ENCODE peak calls at places on chromosome 20, in five cellular contexts. T, P, J, M and K are unnamed samples.

GRCh38 chr20:20273281-20273680 is 94.6 kb upstream of the INSM1 start:
- DNase-seq in T (no peak), P (peak; percentile 54), J (no peak), M (no peak), K (no peak)

GRCh38 chr20:2470051-2470431 is 548 bp downstream of the SNRPB start:
- DNase-seq in J (peak; percentile 54), M (peak; percentile 62), P (peak; percentile 48), T (peak; percentile 69), K (no peak)

GRCh38 chr20:41178904-41179432 is 41.6 kb downstream of the PLCG1 start:
- DNase-seq in P (no peak), J (no peak), T (no peak), M (peak; percentile 46), K (peak; percentile 29)

GRCh38 chr20:53959849-53960585 is 110.4 kb downstream of the BCAS1 start:
- DNase-seq in J (peak; percentile 31), T (no peak), M (peak; percentile 50), P (peak; percentile 27), K (no peak)

GRCh38 chr20:40336530-40336929 is 352.5 kb downstream of the MAFB start:
- DNase-seq in J (no peak), T (no peak), M (no peak), P (no peak), K (no peak)

GRCh38 chr20:3710703-3711417 is 1.5 kb downstream of the SIGLEC1 start:
- DNase-seq in T (no peak), J (no peak), M (peak; percentile 64), P (peak; percentile 61), K (peak; percentile 81)

GRCh38 chr20:40279390-40279789 is 409.6 kb downstream of the MAFB start:
- DNase-seq in J (no peak), T (no peak), M (peak; percentile 82), P (no peak), K (no peak)

GRCh38 chr20:61810709-61811565 is 254.7 kb downstream of the TAF4 start:
- DNase-seq in P (no peak), M (no peak), T (no peak), J (no peak), K (no peak)

GRCh38 chr20:62755817-62756724 is 40.2 kb upstream of the MRGBP start:
- DNase-seq in P (no peak), J (no peak), T (no peak), M (no peak), K (no peak)

GRCh38 chr20:23141016-23141415 is 54.9 kb upstream of the CD93 start:
- DNase-seq in P (no peak), T (peak; percentile 60), J (no peak), M (no peak), K (peak; percentile 43)

GRCh38 chr20:18585134-18585533 is 2.7 kb upstream of the DTD1 start:
- DNase-seq in P (peak; percentile 45), M (peak; percentile 65), J (peak; percentile 22), T (no peak), K (no peak)

GRCh38 chr20:39954585-39954984 is 734.5 kb downstream of the MAFB start:
- DNase-seq in P (no peak), T (no peak), M (no peak), J (no peak), K (no peak)

GRCh38 chr20:19778404-19778803 is 20.3 kb downstream of the RIN2 start:
- DNase-seq in M (no peak), T (no peak), P (no peak), J (no peak), K (no peak)

GRCh38 chr20:47019106-47019824 is 124.6 kb downstream of the EYA2 start:
- DNase-seq in T (no peak), P (no peak), M (peak; percentile 67), J (peak; percentile 39), K (no peak)

GRCh38 chr20:20492521-20493334 is 124.8 kb downstream of the INSM1 start:
- DNase-seq in P (no peak), J (peak; percentile 70), M (peak; percentile 22), T (no peak), K (no peak)

GRCh38 chr20:22462975-22463914 is 121.1 kb downstream of the FOXA2 start:
- DNase-seq in P (peak; percentile 76), J (no peak), M (peak; percentile 8), T (no peak), K (no peak)

GRCh38 chr20:10924628-10925266 is 250.9 kb upstream of the JAG1 start:
- DNase-seq in J (peak; percentile 86), P (peak; percentile 84), M (peak; percentile 56), T (no peak), K (no peak)

DNA sequence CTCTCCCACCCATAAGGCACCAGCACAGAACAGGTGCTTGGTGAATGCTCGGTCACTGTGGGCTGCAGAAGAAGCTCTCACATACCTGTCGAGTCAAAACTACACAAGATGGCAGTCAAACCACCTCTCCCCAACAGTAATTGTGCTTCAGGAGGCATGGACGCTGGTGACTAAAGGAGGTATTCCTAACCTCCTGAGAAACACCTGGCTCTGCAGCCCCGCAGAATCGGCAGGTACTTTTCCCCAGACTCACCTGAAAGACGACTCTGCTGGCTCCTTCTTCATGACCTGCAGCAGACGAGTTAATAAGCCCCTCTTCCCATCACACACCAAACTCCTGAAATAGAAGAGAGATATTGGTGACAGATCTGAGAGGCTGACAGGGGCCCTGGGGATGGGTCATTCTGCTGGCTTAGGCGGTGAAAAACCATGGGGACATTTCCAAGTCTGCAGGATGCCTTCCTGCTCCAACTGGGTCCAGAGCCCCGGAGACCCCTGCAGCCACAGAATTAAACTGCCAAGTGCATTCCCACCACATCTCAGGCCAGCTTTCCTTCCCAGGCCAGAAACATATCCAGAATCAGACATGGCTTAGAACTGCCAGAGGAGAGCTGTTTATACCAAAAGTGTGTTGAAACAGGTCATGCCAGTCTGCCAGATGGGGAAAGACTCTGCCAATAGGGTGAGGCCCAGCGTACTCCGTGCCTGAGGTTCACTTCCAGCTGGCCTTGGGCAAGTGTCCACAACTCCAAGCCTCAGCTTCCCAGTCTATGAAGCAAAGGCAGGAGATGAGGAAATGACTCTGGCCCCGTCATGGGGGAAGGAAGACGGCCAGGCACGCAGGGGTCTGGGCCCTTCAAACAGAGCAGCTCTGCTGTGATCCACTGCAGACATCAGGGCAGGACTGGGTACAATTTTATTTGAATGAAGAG is 53.0 kb downstream of the MYH7B start:
- DNase-seq in M (no peak), J (no peak), P (no peak), T (peak; percentile 78), K (no peak)
- H3K36me3 ChIP-seq in M (peaks cover 25% of the 10 kb centered on the region), J (peaks cover 59% of the 10 kb centered on the region), P (peaks cover 68% of the 10 kb centered on the region), T (peaks cover 100% of the 10 kb centered on the region), K (no peaks in the 10 kb centered on the region)

GRCh38 chr20:33790571-33790970 is 20.6 kb upstream of the CHMP4B start:
- DNase-seq in T (no peak), M (no peak), P (no peak), J (no peak), K (no peak)
- H3K36me3 ChIP-seq in T (peaks cover 7% of the 10 kb centered on the region), M (no peaks in the 10 kb centered on the region), P (no peaks in the 10 kb centered on the region), J (no peaks in the 10 kb centered on the region), K (no peaks in the 10 kb centered on the region)

DNA sequence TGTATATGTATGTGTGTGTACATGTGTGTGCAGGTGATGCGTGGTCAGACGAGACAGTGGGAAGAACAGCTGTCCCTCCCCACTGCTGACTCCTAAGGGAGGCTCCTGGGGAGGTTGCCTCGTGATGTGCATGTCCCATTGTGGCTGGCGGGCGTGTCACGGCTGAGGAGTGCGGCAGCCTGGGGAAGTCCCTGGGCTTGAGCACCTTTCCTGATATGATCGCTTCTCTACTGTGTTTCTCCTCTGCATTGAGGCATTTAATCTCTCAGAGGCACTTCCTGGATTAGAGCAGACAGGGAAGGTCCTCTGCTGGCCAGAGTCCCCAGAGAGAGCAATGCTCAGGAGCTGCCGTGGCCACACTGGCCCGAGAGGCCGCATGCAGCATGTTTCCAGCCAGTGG is 11.4 kb downstream of the NPBWR2 start:
- DNase-seq in M (no peak), J (no peak), T (no peak), P (no peak), K (no peak)
- H3K36me3 ChIP-seq in M (no peaks in the 10 kb centered on the region), J (no peaks in the 10 kb centered on the region), T (no peaks in the 10 kb centered on the region), P (no peaks in the 10 kb centered on the region), K (no peaks in the 10 kb centered on the region)

GRCh38 chr20:57985278-57985677 is 243.2 kb downstream of the ANKRD60 start:
- DNase-seq in T (no peak), J (no peak), P (no peak), M (no peak), K (no peak)

GRCh38 chr20:57988422-57988821 is 240.0 kb downstream of the ANKRD60 start:
- DNase-seq in P (no peak), J (no peak), M (no peak), T (no peak), K (no peak)

GRCh38 chr20:57986776-57987175 is 241.7 kb downstream of the ANKRD60 start:
- DNase-seq in M (no peak), J (no peak), T (no peak), P (no peak), K (no peak)

GRCh38 chr20:57988828-57989227 is 239.6 kb downstream of the ANKRD60 start:
- DNase-seq in J (no peak), M (no peak), T (no peak), P (no peak), K (no peak)

GRCh38 chr20:57987659-57988058 is 240.8 kb downstream of the ANKRD60 start:
- DNase-seq in M (no peak), P (no peak), J (no peak), T (no peak), K (no peak)
- H3K36me3 ChIP-seq in M (no peaks in the 10 kb centered on the region), P (no peaks in the 10 kb centered on the region), J (no peaks in the 10 kb centered on the region), T (no peaks in the 10 kb centered on the region), K (no peaks in the 10 kb centered on the region)

GRCh38 chr20:5557123-5557522 is 193.1 kb upstream of the SHLD1 start:
- DNase-seq in J (peak; percentile 18), M (peak; percentile 54), P (peak; percentile 66), T (no peak), K (peak; percentile 36)

GRCh38 chr20:5552154-5552553 is 198.0 kb upstream of the SHLD1 start:
- DNase-seq in P (no peak), J (no peak), T (no peak), M (no peak), K (no peak)

GRCh38 chr20:5550738-5551529 is 199.3 kb upstream of the SHLD1 start:
- DNase-seq in P (no peak), J (no peak), M (no peak), T (no peak), K (no peak)

GRCh38 chr20:5551621-5552020 is 198.6 kb upstream of the SHLD1 start:
- DNase-seq in P (no peak), T (no peak), J (no peak), M (no peak), K (no peak)

DNA sequence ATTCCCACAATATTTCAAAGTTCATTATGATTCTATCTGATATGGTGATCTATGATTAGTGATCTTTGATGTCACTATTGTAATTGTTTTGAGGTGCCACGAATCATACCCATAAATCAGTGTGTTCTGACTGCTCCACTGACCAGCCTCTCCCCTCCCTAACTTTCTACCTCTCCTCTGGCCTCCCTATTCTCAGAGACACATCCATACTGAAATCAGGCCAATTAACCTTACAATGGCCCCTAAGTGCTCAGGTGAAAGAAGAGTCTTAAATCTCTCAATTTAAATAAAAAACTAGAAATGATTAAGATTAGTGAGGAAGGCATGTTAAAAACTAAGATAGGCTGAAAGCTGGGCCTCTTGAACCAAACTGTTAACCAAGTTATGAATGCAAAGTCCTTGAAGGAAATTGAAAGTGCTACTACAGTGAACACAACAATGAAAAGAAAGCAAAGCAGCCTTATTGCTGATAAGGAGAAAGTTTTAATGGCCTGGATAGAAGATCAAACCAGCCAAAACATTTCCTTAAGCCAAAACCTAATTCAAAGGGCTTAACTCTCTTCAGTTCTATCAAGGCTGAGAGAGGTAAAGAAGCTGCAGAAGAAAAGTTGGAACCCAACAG is 196.9 kb upstream of the SHLD1 start:
- DNase-seq in J (no peak), T (no peak), M (no peak), P (no peak), K (no peak)
- H3K36me3 ChIP-seq in J (peaks cover 17% of the 10 kb centered on the region), T (peaks cover 56% of the 10 kb centered on the region), M (peaks cover 16% of the 10 kb centered on the region), P (peaks cover 25% of the 10 kb centered on the region), K (no peaks in the 10 kb centered on the region)